ENCODE peak calls at places on chromosomes 13 and 19, in six cellular contexts. N is adrenal gland, S is IMR-90, D is sigmoid colon, Q is right atrium auricular region, V is psoas muscle. X is an unnamed sample.

GRCh38 chr13:21674271-21675009 is 3.6 kb downstream of the FGF9 start:
- DNase-seq in V (peak; percentile 53), Q (no peak), D (peak; percentile 67), N (peak; percentile 47), S (no peak), X (peak; percentile 36)

GRCh38 chr13:79361299-79361698 is 44.8 kb downstream of the RBM26 start:
- DNase-seq in S (no peak), V (no peak), N (no peak), Q (no peak), D (no peak), X (no peak)

GRCh38 chr13:27036236-27036981 is 135.2 kb downstream of the USP12 start:
- DNase-seq in N (no peak), D (no peak), Q (no peak), S (no peak), V (no peak), X (no peak)

GRCh38 chr13:43751624-43752023 is 35.1 kb downstream of the ENOX1 start:
- DNase-seq in Q (no peak), S (peak; percentile 4), V (no peak), D (no peak), N (no peak), X (no peak)

GRCh38 chr19:42290523-42291436 is 11.2 kb upstream of the PRR19 start:
- DNase-seq in Q (no peak), D (no peak), S (no peak), N (no peak), V (peak; percentile 59), X (no peak)

GRCh38 chr13:99403458-99403971 is 96.3 kb upstream of the GPR183 start:
- DNase-seq in V (no peak), S (no peak), D (no peak), Q (no peak), N (no peak), X (peak; percentile 79)

GRCh38 chr19:50162988-50163387 is at the start of gene IZUMO2:
- DNase-seq in D (no peak), S (no peak), V (no peak), Q (no peak), N (no peak), X (peak; percentile 47)

GRCh38 chr19:6396305-6396704 is 3.3 kb upstream of the GTF2F1 start:
- DNase-seq in V (no peak), Q (no peak), N (no peak), S (no peak), D (no peak), X (no peak)

GRCh38 chr19:34676697-34677385 is at the start of gene SCGB2B2:
- DNase-seq in N (no peak), V (no peak), S (no peak), Q (peak; percentile 78), D (no peak), X (no peak)

GRCh38 chr19:887072-887471 is 5.9 kb downstream of the MED16 start:
- DNase-seq in Q (no peak), N (peak; percentile 52), V (no peak), S (peak; percentile 67), D (no peak), X (no peak)

GRCh38 chr13:30333601-30334000 is 26.2 kb upstream of the KATNAL1 start:
- DNase-seq in S (no peak), D (no peak), Q (no peak), N (no peak), V (no peak), X (no peak)

GRCh38 chr19:41689993-41690800 is 2.1 kb upstream of the CEACAM7 start:
- DNase-seq in S (no peak), N (no peak), D (no peak), V (no peak), Q (peak; percentile 36), X (peak; percentile 15)

GRCh38 chr13:39410089-39410901 is 192.7 kb downstream of the LHFPL6 start:
- DNase-seq in N (peak; percentile 4), V (no peak), Q (no peak), S (peak; percentile 60), D (no peak), X (no peak)

GRCh38 chr13:50127017-50127725 is 111.9 kb downstream of the KCNRG start:
- DNase-seq in N (peak; percentile 47), Q (no peak), D (peak; percentile 88), V (peak; percentile 71), S (peak; percentile 50), X (peak; percentile 52)

GRCh38 chr19:42658148-42658547 is 63.4 kb upstream of the CEACAM8 start:
- DNase-seq in S (peak; percentile 16), Q (no peak), N (no peak), V (no peak), D (no peak), X (no peak)

GRCh38 chr13:91313103-91313502 is 34.4 kb upstream of the MIR17HG start:
- DNase-seq in N (peak; percentile 2), S (peak; percentile 1), D (no peak), Q (no peak), V (no peak), X (no peak)

GRCh38 chr19:1503089-1503924 is 9.5 kb downstream of the ADAMTSL5 start:
- DNase-seq in S (peak; percentile 32), D (peak; percentile 69), N (peak; percentile 61), V (peak; percentile 81), Q (no peak), X (peak; percentile 62)

GRCh38 chr13:44364601-44365000 is 9.0 kb upstream of the SERP2 start:
- DNase-seq in Q (no peak), V (no peak), N (no peak), D (no peak), S (peak; percentile 55), X (no peak)

GRCh38 chr19:1851581-1852293 is 3.5 kb upstream of the REXO1 start:
- DNase-seq in Q (no peak), S (no peak), N (no peak), D (no peak), V (no peak), X (no peak)

GRCh38 chr19:42431486-42431885 is 4.3 kb upstream of the LIPE start:
- DNase-seq in N (no peak), Q (no peak), V (no peak), D (no peak), S (no peak), X (no peak)

GRCh38 chr13:112065521-112065866 is 1.5 kb upstream of the SOX1 start:
- DNase-seq in D (no peak), Q (no peak), V (no peak), S (no peak), N (no peak), X (no peak)

GRCh38 chr19:10074153-10074552 is 12.0 kb upstream of the SHFL start:
- DNase-seq in N (no peak), V (no peak), D (no peak), S (peak; percentile 36), Q (no peak), X (peak; percentile 28)

GRCh38 chr13:95948646-95949045 is 104.6 kb downstream of the UGGT2 start:
- DNase-seq in V (no peak), N (no peak), S (peak; percentile 47), Q (no peak), D (no peak), X (no peak)

GRCh38 chr13:26558074-26558805 is 757 bp downstream of the WASF3 start:
- DNase-seq in D (no peak), S (peak; percentile 13), V (peak; percentile 56), N (peak; percentile 26), Q (no peak), X (peak; percentile 22)

GRCh38 chr19:31613683-31614219 is 264.5 kb upstream of the TSHZ3 start:
- DNase-seq in S (no peak), D (no peak), N (peak; percentile 81), Q (no peak), V (no peak), X (no peak)
- TF ChIP-seq CTCF in S (no peak), D (no peak), N (no peak), Q (no peak), V (no peak), X (no peak)

DNA sequence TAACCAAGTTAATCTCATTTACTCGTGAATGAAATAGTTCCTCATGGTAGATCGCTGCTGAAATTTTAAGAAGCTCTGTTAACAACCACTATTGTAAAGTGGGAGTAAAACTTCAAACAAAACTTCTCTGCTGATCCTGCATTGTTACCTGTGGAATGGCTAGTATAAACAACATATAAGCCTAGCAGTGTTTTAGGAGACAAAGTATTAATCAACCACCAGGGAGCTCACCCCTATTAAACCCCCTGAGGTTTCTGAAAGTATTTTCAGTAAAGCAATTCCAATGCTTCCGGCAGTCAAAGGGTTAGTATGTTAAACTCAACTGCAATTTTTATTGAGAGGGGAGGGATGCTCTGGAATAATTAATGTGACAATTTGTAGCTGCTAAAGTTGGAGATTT is 30.0 kb upstream of the PCDH17 start:
- DNase-seq in S (no peak), V (no peak), D (no peak), N (no peak), Q (no peak), X (no peak)
- H3K4me1 ChIP-seq in S (no peaks in the 10 kb centered on the region), V (no peaks in the 10 kb centered on the region), D (no peaks in the 10 kb centered on the region), N (no peaks in the 10 kb centered on the region), Q (no peaks in the 10 kb centered on the region), X (no peaks in the 10 kb centered on the region)

GRCh38 chr19:48254529-48254970 is 1.2 kb downstream of the CARD8 start:
- DNase-seq in S (no peak), D (no peak), N (no peak), V (no peak), Q (no peak), X (no peak)

GRCh38 chr19:48255376-48256303 is at the start of gene CARD8:
- DNase-seq in V (peak; percentile 85), N (peak; percentile 84), D (peak; percentile 89), S (peak; percentile 88), Q (peak; percentile 84), X (peak; percentile 86)

GRCh38 chr19:48252625-48253024 is 3.1 kb downstream of the CARD8 start:
- DNase-seq in D (no peak), N (no peak), Q (no peak), V (no peak), S (no peak), X (no peak)

GRCh38 chr19:48250290-48251025 is 5.3 kb downstream of the CARD8 start:
- DNase-seq in N (no peak), D (no peak), Q (no peak), V (no peak), S (no peak), X (no peak)

DNA sequence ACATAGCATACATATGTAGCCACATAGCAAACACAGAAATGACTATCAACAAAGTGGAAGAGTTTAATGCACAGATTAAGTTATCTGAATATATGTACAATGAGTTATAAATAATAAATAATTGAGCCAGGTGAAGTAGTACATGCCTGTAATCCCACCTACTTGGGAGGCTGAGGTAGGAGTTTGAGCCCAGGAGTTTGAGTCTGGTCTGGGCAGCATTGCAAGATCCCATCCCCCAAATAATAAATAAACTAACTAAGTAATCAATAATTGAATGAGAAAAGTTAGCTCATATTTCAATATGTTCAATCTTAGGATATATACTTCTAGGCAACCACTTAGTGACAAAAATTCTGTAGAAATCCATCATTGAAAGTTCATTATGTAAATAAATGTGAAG is 1.7 kb downstream of the CARD8 start:
- DNase-seq in V (no peak), N (no peak), D (no peak), S (no peak), Q (no peak), X (no peak)
- H3K27ac ChIP-seq in V (peak overlapping the region; percentile 1), N (no peak overlapping the region), D (no peak overlapping the region), S (no peak overlapping the region), Q (no peak overlapping the region), X (no peak overlapping the region)

GRCh38 chr19:27974082-27974513 is 1238.9 kb downstream of the UQCRFS1 start:
- DNase-seq in D (no peak), Q (no peak), S (no peak), N (peak; percentile 59), V (no peak), X (peak; percentile 24)
- TF ChIP-seq CTCF in D (no peak), Q (no peak), S (peak; percentile 29), N (peak; percentile 71), V (peak; percentile 30), X (peak; percentile 50)

X was measured in colonic mucosa.